ENCODE peak calls at places on chromosomes 6 and 20, in eight cellular contexts. U is fibroblast of lung, K is bronchial epithelial cell, C is HL-60, Z is foreskin fibroblast, M is left ventricle myocardium inferior, P is lower leg skin, A is fibroblast of pulmonary artery. O is an unnamed sample.

GRCh38 chr6:106117579-106117978 is 31.4 kb downstream of the PRDM1 start:
- DNase-seq in U (no peak), K (no peak), C (peak; percentile 68), Z (no peak), M (no peak), P (no peak), A (no peak), O (no peak)

GRCh38 chr6:43913388-43914271 is 143.6 kb downstream of the VEGFA start:
- DNase-seq in U (no peak), K (peak; percentile 48), C (no peak), Z (no peak), M (no peak), P (no peak), A (peak; percentile 37), O (no peak)

GRCh38 chr20:2101057-2101934 is at the start of gene STK35:
- DNase-seq in U (no peak), K (peak; percentile 38), C (peak; percentile 76), Z (peak; percentile 50), M (no peak), P (peak; percentile 95), A (peak; percentile 59), O (peak; percentile 27)

GRCh38 chr20:40959325-40960092 is 69.1 kb upstream of the TOP1 start:
- DNase-seq in U (no peak), K (no peak), C (no peak), Z (no peak), M (no peak), P (peak; percentile 53), A (no peak), O (no peak)

GRCh38 chr20:25251019-25251418 is 3.1 kb downstream of the PYGB start:
- DNase-seq in U (no peak), K (no peak), C (no peak), Z (no peak), M (no peak), P (peak; percentile 36), A (no peak), O (no peak)

GRCh38 chr6:99353126-99353525 is 3.7 kb upstream of the FAXC start:
- DNase-seq in U (no peak), K (no peak), C (no peak), Z (no peak), M (no peak), P (no peak), A (peak; percentile 26), O (no peak)

GRCh38 chr6:112912351-112913101 is 565.4 kb downstream of the RFPL4B start:
- DNase-seq in U (peak; percentile 46), K (no peak), C (no peak), Z (no peak), M (no peak), P (no peak), A (peak; percentile 64), O (no peak)

GRCh38 chr6:48255094-48255493 is 144.1 kb upstream of the PTCHD4 start:
- DNase-seq in U (no peak), K (no peak), C (no peak), Z (no peak), M (no peak), P (no peak), A (no peak), O (no peak)

GRCh38 chr6:146916435-146917015 is 287.7 kb upstream of the STXBP5 start:
- DNase-seq in U (no peak), K (no peak), C (no peak), Z (no peak), M (no peak), P (no peak), A (no peak), O (no peak)

GRCh38 chr20:9837634-9838033 is 1.2 kb downstream of the PAK5 start:
- DNase-seq in U (peak; percentile 1), K (no peak), C (no peak), Z (no peak), M (no peak), P (no peak), A (no peak), O (no peak)

GRCh38 chr6:123908813-123909212 is 105.1 kb downstream of the NKAIN2 start:
- DNase-seq in U (no peak), K (no peak), C (no peak), Z (no peak), M (no peak), P (no peak), A (no peak), O (no peak)

GRCh38 chr6:139367810-139368321 is 6.6 kb downstream of the CITED2 start:
- DNase-seq in U (no peak), K (no peak), C (peak; percentile 30), Z (no peak), M (no peak), P (no peak), A (peak; percentile 28), O (no peak)

DNA sequence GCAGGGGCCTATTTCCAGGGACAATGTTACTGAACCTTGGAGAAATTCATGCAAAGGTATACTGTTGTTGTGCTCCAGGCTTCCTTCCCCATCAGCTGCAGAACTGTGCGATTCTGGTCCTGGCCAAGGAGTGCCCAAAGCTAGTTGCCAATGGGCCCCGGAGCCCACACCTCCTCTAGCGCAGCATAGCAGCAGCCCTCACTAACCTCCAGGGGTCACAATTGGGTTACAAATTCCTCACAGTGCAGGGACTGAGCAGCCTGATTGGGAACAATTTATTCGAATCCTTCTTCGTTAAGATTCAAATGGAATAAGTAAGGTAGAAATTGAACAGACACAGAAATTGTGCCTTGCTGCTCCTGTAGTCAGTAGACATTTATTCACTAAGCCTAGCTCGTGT is 284.9 kb downstream of the PRKN start:
- DNase-seq in U (peak; percentile 17), K (no peak), C (no peak), Z (no peak), M (no peak), P (no peak), A (no peak), O (no peak)
- TF ChIP-seq CTCF in U (peak; percentile 33), K (no peak), C (no peak), Z (no peak), M (peak; percentile 62), P (no peak), A (no peak), O (no peak)

DNA sequence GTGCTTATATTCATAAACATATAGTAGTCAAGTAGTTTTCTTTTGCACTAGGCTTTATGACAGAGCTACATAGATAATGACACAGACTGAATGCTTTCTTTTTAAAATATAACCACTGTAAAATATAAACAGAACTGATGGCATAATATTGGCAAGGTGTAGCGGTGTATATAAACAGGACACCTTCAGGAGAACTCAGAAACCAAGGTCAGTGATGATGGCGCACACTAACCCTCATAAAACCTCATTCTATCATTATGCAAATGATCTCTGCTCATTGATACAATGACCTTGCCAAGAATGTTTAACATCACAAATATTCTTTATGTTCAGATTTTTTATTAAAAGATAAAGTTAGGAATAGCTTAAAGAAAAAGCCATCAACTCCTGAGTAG is 48.5 kb upstream of the DST start:
- DNase-seq in U (no peak), K (no peak), C (no peak), Z (no peak), M (no peak), P (no peak), A (no peak), O (no peak)
- H3K4me3 ChIP-seq in U (peak overlapping the region; percentile 55), K (no peak overlapping the region), C (no peak overlapping the region), Z (peak overlapping the region; percentile 38), M (peak overlapping the region; percentile 66), P (no peak overlapping the region), A (peak overlapping the region; percentile 65), O (no peak overlapping the region)

GRCh38 chr6:47076422-47077344 is 34.6 kb upstream of the ADGRF1 start:
- DNase-seq in U (peak; percentile 71), K (no peak), C (peak; percentile 28), Z (no peak), M (no peak), P (no peak), A (peak; percentile 35), O (no peak)

GRCh38 chr6:47078991-47079390 is 36.9 kb upstream of the ADGRF1 start:
- DNase-seq in U (no peak), K (no peak), C (no peak), Z (no peak), M (no peak), P (no peak), A (no peak), O (no peak)

GRCh38 chr6:47075741-47076421 is 33.7 kb upstream of the ADGRF1 start:
- DNase-seq in U (peak; percentile 20), K (peak; percentile 84), C (no peak), Z (no peak), M (no peak), P (no peak), A (no peak), O (no peak)

GRCh38 chr6:47080083-47080596 is 38.0 kb upstream of the ADGRF1 start:
- DNase-seq in U (no peak), K (no peak), C (no peak), Z (no peak), M (no peak), P (no peak), A (no peak), O (no peak)

DNA sequence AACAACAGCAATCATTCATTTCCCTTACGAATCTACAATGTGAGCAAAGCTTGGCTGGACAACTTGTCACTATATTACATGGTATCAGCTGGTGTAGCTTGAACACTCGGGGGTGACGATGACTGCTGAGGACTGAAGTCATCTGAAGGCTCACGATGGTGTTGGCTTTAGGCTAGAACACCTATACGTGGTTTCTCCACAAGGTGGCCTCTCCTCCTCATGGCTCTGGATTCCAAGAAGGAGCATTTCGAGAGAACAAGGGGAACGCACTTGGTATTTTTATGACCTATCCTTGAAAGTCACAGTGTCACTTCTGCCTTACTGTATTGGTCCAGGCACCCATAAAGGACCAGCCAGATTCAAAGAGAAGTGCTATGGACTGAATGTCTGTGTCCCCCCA is 37.5 kb upstream of the ADGRF1 start:
- DNase-seq in U (no peak), K (no peak), C (no peak), Z (no peak), M (no peak), P (no peak), A (no peak), O (no peak)
- TF ChIP-seq CTCF in U (peak; percentile 4), K (peak; percentile 15), C (no peak), Z (no peak), M (no peak), P (no peak), A (peak; percentile 26), O (peak; percentile 24)

DNA sequence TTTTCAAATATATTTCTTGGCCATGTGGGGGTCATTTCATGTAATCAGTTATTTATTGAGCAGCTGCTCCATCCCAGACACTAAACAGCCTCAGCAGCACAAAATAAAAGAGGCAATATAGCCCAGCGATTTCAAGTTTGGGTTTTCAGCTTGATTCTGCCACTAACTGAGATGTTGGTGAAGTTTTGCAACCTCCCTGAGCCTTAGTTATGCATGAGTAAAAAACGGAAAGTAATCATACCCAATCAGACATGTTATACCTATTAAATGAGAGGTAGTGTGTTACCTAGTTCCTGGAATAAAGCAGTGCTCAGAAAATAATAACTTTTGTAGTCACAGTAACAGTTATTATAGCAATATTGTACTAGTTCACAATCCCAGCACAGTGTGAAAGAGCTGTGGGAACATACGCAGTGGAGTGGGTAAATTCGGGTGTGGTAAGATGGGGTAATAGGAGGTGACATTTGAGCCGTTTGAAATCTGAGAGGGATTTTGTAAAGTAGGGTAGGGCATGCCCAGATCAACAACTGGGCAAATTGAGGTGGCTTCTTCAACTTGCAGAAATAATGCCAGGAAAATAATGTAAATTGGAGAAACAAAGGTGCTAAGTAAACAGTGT is 1.5 kb downstream of the SLC9A8 start:
- DNase-seq in U (no peak), K (peak; percentile 41), C (peak; percentile 75), Z (no peak), M (no peak), P (no peak), A (no peak), O (no peak)
- H3K4me3 ChIP-seq in U (peak overlapping the region; percentile 69), K (no peak overlapping the region), C (peak overlapping the region; percentile 48), Z (no peak overlapping the region), M (peak overlapping the region; percentile 90), P (no peak overlapping the region), A (peak overlapping the region; percentile 83), O (peak overlapping the region; percentile 55)